ENCODE peak calls at places on chromosomes 13 and 19, in four cellular contexts. I, E, K and M are unnamed samples. For H3K4me1, the result is how much of the 10 kb centered on the place peaks cover.

GRCh38 chr19:34475975-34476594 is 5.5 kb upstream of the WTIP start:
- DNase-seq in I (no peak), E (no peak), K (no peak), M (no peak)

GRCh38 chr19:38234615-38235014 is 10.6 kb upstream of the DPF1 start:
- DNase-seq in I (no peak), E (no peak), K (no peak), M (no peak)

GRCh38 chr19:41616785-41617621 is 9.9 kb downstream of the CEACAM4 start:
- DNase-seq in I (no peak), E (no peak), K (no peak), M (no peak)

GRCh38 chr19:1250374-1251232 is 2.2 kb downstream of the MIDN start:
- DNase-seq in I (peak), E (no peak), K (no peak), M (no peak)

GRCh38 chr19:58386166-58386575 is 898 bp upstream of the RPS5 start:
- DNase-seq in I (peak), E (no peak), K (no peak), M (no peak)

GRCh38 chr13:74795526-74795925 is 661.3 kb upstream of the KLF12 start:
- DNase-seq in I (no peak), E (no peak), K (no peak), M (no peak)

GRCh38 chr19:4633140-4633967 is 6.0 kb upstream of the TNFAIP8L1 start:
- DNase-seq in I (no peak), E (no peak), K (peak), M (peak)

GRCh38 chr13:48318014-48318713 is 14.6 kb downstream of the RB1 start:
- DNase-seq in I (no peak), E (no peak), K (no peak), M (no peak)

GRCh38 chr13:49836516-49836915 is 44.0 kb upstream of the KPNA3 start:
- DNase-seq in I (no peak), E (no peak), K (no peak), M (no peak)

GRCh38 chr13:42702726-42703125 is 78.7 kb upstream of the FAM216B start:
- DNase-seq in I (peak), E (no peak), K (no peak), M (no peak)

GRCh38 chr19:14167594-14168138 is 31.3 kb upstream of the ASF1B start:
- DNase-seq in I (no peak), E (no peak), K (no peak), M (no peak)

GRCh38 chr19:43634877-43635560 is 4.6 kb downstream of the CADM4 start:
- DNase-seq in I (no peak), E (peak), K (no peak), M (no peak)

GRCh38 chr13:109816979-109817275 is 30.5 kb upstream of the IRS2 start:
- DNase-seq in I (no peak), E (no peak), K (no peak), M (no peak)

GRCh38 chr13:87259479-87260083 is 411.6 kb upstream of the SLITRK5 start:
- DNase-seq in I (no peak), E (no peak), K (no peak), M (no peak)

GRCh38 chr13:30047154-30047874 is 196.9 kb upstream of the UBL3 start:
- DNase-seq in I (no peak), E (no peak), K (no peak), M (no peak)

GRCh38 chr19:50916069-50916468 is 4.9 kb upstream of the KLK4 start:
- DNase-seq in I (no peak), E (no peak), K (no peak), M (no peak)

GRCh38 chr19:1393841-1394240 is 7.5 kb downstream of the GAMT start:
- DNase-seq in I (no peak), E (no peak), K (no peak), M (no peak)

GRCh38 chr13:30787747-30788535 is 52.6 kb downstream of the ALOX5AP start:
- DNase-seq in I (no peak), E (no peak), K (no peak), M (no peak)

GRCh38 chr19:5631511-5632240 is 8.8 kb downstream of the SAFB start:
- DNase-seq in I (peak), E (no peak), K (no peak), M (no peak)

GRCh38 chr19:41353466-41354342 is at the start of gene TGFB1:
- DNase-seq in I (peak), E (peak), K (peak), M (peak)

GRCh38 chr19:3359850-3360493 is 6.4 kb upstream of the NFIC start:
- DNase-seq in I (no peak), E (no peak), K (no peak), M (no peak)

GRCh38 chr19:56137405-56137804 is 3.7 kb upstream of the ZNF444 start:
- DNase-seq in I (no peak), E (peak), K (no peak), M (no peak)

GRCh38 chr13:114024603-114025431 is 50.9 kb upstream of the C13orf46 start:
- DNase-seq in I (no peak), E (no peak), K (no peak), M (no peak)

GRCh38 chr13:114025432-114026127 is 51.7 kb upstream of the C13orf46 start:
- DNase-seq in I (peak), E (no peak), K (no peak), M (no peak)

GRCh38 chr13:114022309-114022669 is 48.4 kb upstream of the C13orf46 start:
- DNase-seq in I (no peak), E (no peak), K (no peak), M (no peak)

GRCh38 chr13:114022876-114023275 is 49.0 kb upstream of the C13orf46 start:
- DNase-seq in I (no peak), E (no peak), K (no peak), M (no peak)

DNA sequence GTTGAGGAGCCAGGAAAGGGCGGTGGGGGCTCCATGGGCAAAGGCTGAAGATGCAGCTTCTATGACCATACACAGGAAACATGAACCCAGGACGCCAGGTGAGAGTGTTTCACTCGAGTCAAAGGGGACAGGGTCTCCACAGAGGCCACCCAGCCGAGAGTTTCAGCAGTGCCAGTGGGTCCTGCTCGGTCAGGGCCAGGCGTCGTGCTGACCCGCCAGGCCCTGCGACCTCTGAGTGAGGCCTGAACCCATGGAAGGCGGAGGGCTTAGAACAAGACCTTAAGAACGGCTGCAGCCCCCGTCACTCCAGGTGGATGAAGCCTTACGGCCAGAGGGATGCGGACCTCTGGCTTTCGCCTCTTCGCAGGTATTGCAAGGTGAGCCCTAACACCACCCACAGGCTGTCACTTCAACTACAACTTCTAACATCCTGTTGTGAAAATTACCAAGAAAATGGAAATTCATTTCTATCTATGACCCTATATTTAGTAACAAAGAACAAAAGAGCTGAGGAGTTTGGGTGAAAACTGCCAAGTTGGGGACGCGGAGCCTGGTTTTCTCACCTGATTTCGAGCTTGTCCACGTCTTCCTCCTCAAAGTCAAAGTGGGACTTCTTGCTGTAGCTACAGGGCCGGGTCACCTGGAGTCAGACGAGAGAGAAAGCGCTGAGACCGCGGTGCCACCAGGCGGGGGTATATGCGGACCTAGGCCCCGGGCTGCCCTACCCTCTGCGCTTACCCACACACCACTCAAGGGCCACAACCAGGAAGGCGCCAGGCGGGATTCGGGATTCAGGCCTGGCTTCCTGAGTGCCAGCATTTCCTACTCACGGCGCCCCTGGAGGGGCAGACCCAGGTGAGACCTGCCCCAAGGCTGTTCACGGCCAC is 50.1 kb upstream of the C13orf46 start:
- DNase-seq in I (no peak), E (no peak), K (no peak), M (no peak)
- H3K4me1 ChIP-seq in I (under half), E (under half), K (under half), M (under half)

GRCh38 chr19:12294308-12295158 is at the start of gene ZNF44:
- DNase-seq in I (peak), E (peak), K (peak), M (peak)
- TF ChIP-seq POLR2A in I (peak), E (peak), K (peak), M (peak)

DNA sequence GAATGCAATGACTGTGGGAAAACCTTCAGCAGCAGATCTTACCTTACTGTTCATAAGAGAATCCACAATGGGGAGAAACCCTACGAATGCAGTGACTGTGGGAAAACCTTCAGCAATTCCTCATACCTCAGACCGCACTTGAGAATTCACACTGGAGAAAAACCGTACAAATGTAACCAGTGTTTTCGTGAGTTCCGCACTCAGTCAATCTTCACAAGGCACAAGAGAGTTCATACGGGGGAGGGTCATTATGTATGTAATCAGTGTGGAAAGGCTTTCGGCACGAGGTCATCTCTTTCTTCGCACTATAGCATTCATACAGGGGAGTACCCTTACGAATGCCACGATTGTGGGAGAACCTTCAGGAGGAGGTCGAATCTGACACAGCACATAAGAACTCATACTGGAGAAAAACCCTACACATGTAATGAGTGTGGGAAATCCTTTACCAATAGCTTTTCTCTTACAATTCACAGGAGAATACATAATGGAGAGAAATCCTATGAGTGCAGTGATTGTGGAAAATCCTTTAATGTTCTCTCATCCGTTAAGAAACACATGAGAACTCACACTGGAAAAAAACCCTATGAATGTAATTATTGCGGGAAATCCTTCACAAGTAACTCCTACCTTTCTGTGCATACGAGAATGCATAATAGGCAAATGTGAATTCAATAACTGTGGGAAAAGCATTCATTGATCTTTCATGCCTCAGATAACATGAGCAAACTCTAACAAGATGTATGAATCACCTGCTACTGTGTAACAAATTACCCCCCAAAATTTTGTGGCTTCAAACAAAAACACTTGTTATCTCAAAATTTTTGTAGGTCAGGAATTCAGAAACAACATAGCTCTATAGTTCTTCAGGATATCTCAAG is 13.8 kb downstream of the ZNF557 start:
- DNase-seq in I (no peak), E (no peak), K (no peak), M (no peak)
- H3K4me3 ChIP-seq in I (no peak), E (no peak), K (no peak), M (no peak)

DNA sequence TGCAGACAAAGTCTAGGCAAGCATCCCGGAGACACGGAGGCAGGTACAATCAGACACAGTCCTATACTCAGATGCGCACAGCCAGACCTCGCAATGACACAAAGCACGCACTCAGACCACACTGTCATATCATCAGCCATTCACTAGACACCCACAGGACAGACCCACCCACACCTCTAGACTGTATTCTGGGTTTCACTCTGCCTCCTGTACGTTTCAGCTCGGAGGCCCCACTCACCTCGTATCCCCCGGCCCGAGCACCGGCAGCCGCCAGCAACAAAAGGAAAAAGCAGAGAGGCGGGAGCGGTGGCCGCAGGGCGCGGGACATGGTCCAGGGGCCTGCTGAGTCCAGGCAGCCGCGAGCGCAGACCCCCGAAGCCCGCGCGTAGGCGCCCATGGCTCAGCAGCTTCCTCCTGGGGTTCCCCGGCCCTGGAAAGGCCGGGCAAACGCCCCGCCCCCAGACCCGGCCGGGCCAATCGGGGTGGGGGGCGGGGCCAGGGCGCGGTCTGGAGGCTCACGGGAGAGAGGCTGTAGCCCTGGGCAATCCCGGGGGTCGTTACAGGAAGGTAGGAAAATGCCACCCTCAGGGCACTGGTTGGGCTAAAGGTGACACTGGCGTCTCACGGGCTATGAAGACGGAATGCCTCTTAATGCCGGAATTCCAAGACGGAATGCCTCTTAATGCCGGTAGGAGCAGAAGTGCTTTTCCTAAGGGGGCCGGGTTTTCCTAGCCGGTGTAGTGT is at the start of the genes MAN2B1 and WDR83:
- DNase-seq in I (peak), E (peak), K (peak), M (peak)
- H3K4me1 ChIP-seq in I (under half), E (under half), K (half or more), M (under half)

GRCh38 chr19:8389891-8390616 is at the start of gene RAB11B:
- DNase-seq in I (peak), E (peak), K (peak), M (peak)
- TF ChIP-seq POLR2A in I (peak), E (peak), K (peak), M (peak)